ENCODE peak calls at places on chromosomes 6 and 20, in seven cellular contexts. One of them, this sample, is unnamed.

GRCh38 chr6:90284236-90284744 is 12.4 kb downstream of the BACH2 start:
- DNase-seq in fibroblast of pulmonary artery: peak; percentile 87
- DNase-seq in fibroblast of lung: peak; percentile 98
- DNase-seq in body of pancreas: no peak
- DNase-seq in AG04449: peak; percentile 67
- DNase-seq in lung: no peak
- DNase-seq in left ventricle myocardium inferior: no peak
- DNase-seq in this sample: peak; percentile 82

GRCh38 chr20:34084227-34084923 is 27.7 kb downstream of the EIF2S2 start:
- DNase-seq in body of pancreas: no peak
- DNase-seq in left ventricle myocardium inferior: no peak
- DNase-seq in fibroblast of lung: no peak
- DNase-seq in lung: no peak
- DNase-seq in AG04449: no peak
- DNase-seq in fibroblast of pulmonary artery: no peak
- DNase-seq in this sample: no peak

GRCh38 chr6:144395014-144395413 is 109.9 kb downstream of the UTRN start:
- DNase-seq in body of pancreas: no peak
- DNase-seq in AG04449: no peak
- DNase-seq in left ventricle myocardium inferior: no peak
- DNase-seq in fibroblast of pulmonary artery: peak; percentile 18
- DNase-seq in fibroblast of lung: no peak
- DNase-seq in lung: no peak
- DNase-seq in this sample: no peak

GRCh38 chr20:32588040-32588439 is 2.9 kb upstream of the NOL4L start:
- DNase-seq in lung: no peak
- DNase-seq in AG04449: no peak
- DNase-seq in left ventricle myocardium inferior: no peak
- DNase-seq in fibroblast of pulmonary artery: no peak
- DNase-seq in body of pancreas: no peak
- DNase-seq in fibroblast of lung: no peak
- DNase-seq in this sample: no peak

GRCh38 chr20:31517373-31517772 is 3.1 kb downstream of the HM13 start:
- DNase-seq in fibroblast of pulmonary artery: peak; percentile 62
- DNase-seq in left ventricle myocardium inferior: peak; percentile 25
- DNase-seq in AG04449: no peak
- DNase-seq in body of pancreas: peak; percentile 76
- DNase-seq in lung: no peak
- DNase-seq in fibroblast of lung: peak; percentile 61
- DNase-seq in this sample: no peak

GRCh38 chr6:17584241-17584803 is 15.8 kb upstream of the FAM8A1 start:
- DNase-seq in fibroblast of pulmonary artery: peak; percentile 89
- DNase-seq in fibroblast of lung: peak; percentile 72
- DNase-seq in left ventricle myocardium inferior: no peak
- DNase-seq in AG04449: no peak
- DNase-seq in body of pancreas: peak; percentile 33
- DNase-seq in lung: no peak
- DNase-seq in this sample: peak; percentile 60

GRCh38 chr6:21900730-21901129 is 307.2 kb downstream of the SOX4 start:
- DNase-seq in fibroblast of lung: peak; percentile 91
- DNase-seq in AG04449: no peak
- DNase-seq in left ventricle myocardium inferior: no peak
- DNase-seq in lung: no peak
- DNase-seq in body of pancreas: no peak
- DNase-seq in fibroblast of pulmonary artery: peak; percentile 75
- DNase-seq in this sample: no peak

GRCh38 chr6:11994875-11995461 is 17.1 kb upstream of the HIVEP1 start:
- DNase-seq in fibroblast of pulmonary artery: no peak
- DNase-seq in body of pancreas: no peak
- DNase-seq in AG04449: no peak
- DNase-seq in fibroblast of lung: no peak
- DNase-seq in lung: no peak
- DNase-seq in left ventricle myocardium inferior: no peak
- DNase-seq in this sample: no peak

GRCh38 chr6:152372945-152373344 is 264.2 kb downstream of the SYNE1 start:
- DNase-seq in fibroblast of lung: no peak
- DNase-seq in body of pancreas: no peak
- DNase-seq in left ventricle myocardium inferior: no peak
- DNase-seq in lung: no peak
- DNase-seq in AG04449: no peak
- DNase-seq in fibroblast of pulmonary artery: no peak
- DNase-seq in this sample: no peak

GRCh38 chr20:58950603-58951002 is 30.5 kb upstream of the NELFCD start:
- DNase-seq in AG04449: no peak
- DNase-seq in fibroblast of pulmonary artery: no peak
- DNase-seq in lung: no peak
- DNase-seq in fibroblast of lung: no peak
- DNase-seq in body of pancreas: no peak
- DNase-seq in left ventricle myocardium inferior: no peak
- DNase-seq in this sample: no peak

GRCh38 chr6:126526547-126526946 is 186.6 kb downstream of the CENPW start:
- DNase-seq in left ventricle myocardium inferior: no peak
- DNase-seq in lung: no peak
- DNase-seq in AG04449: no peak
- DNase-seq in fibroblast of pulmonary artery: no peak
- DNase-seq in body of pancreas: no peak
- DNase-seq in fibroblast of lung: no peak
- DNase-seq in this sample: no peak

GRCh38 chr20:57001126-57001767 is 265.2 kb downstream of the BMP7 start:
- DNase-seq in AG04449: no peak
- DNase-seq in lung: no peak
- DNase-seq in body of pancreas: no peak
- DNase-seq in fibroblast of lung: no peak
- DNase-seq in fibroblast of pulmonary artery: no peak
- DNase-seq in left ventricle myocardium inferior: no peak
- DNase-seq in this sample: no peak

GRCh38 chr6:119482850-119483285 is 133.3 kb upstream of the MAN1A1 start:
- DNase-seq in fibroblast of lung: no peak
- DNase-seq in lung: no peak
- DNase-seq in left ventricle myocardium inferior: no peak
- DNase-seq in body of pancreas: no peak
- DNase-seq in fibroblast of pulmonary artery: no peak
- DNase-seq in AG04449: no peak
- DNase-seq in this sample: no peak

GRCh38 chr6:152091851-152092341 is 284.4 kb downstream of the ESR1 start:
- DNase-seq in lung: no peak
- DNase-seq in body of pancreas: no peak
- DNase-seq in AG04449: no peak
- DNase-seq in fibroblast of pulmonary artery: peak; percentile 53
- DNase-seq in left ventricle myocardium inferior: no peak
- DNase-seq in fibroblast of lung: peak; percentile 79
- DNase-seq in this sample: no peak

GRCh38 chr6:146543211-146543939 is at the start of gene RAB32:
- DNase-seq in fibroblast of lung: peak; percentile 95
- DNase-seq in lung: peak; percentile 94
- DNase-seq in body of pancreas: peak; percentile 91
- DNase-seq in left ventricle myocardium inferior: peak; percentile 94
- DNase-seq in AG04449: peak; percentile 53
- DNase-seq in fibroblast of pulmonary artery: peak; percentile 96
- DNase-seq in this sample: no peak

GRCh38 chr20:56826971-56827645 is 198.0 kb downstream of the TFAP2C start:
- DNase-seq in body of pancreas: no peak
- DNase-seq in lung: no peak
- DNase-seq in fibroblast of lung: no peak
- DNase-seq in left ventricle myocardium inferior: no peak
- DNase-seq in AG04449: no peak
- DNase-seq in fibroblast of pulmonary artery: peak; percentile 45
- DNase-seq in this sample: no peak

GRCh38 chr6:81939774-81940165 is 187.3 kb upstream of the TENT5A start:
- DNase-seq in left ventricle myocardium inferior: no peak
- DNase-seq in lung: no peak
- DNase-seq in AG04449: no peak
- DNase-seq in body of pancreas: no peak
- DNase-seq in fibroblast of lung: no peak
- DNase-seq in fibroblast of pulmonary artery: no peak
- DNase-seq in this sample: no peak

GRCh38 chr6:79466222-79466834 is 70.9 kb downstream of the LCA5 start:
- DNase-seq in lung: no peak
- DNase-seq in body of pancreas: no peak
- DNase-seq in fibroblast of lung: peak; percentile 11
- DNase-seq in AG04449: no peak
- DNase-seq in left ventricle myocardium inferior: no peak
- DNase-seq in fibroblast of pulmonary artery: peak; percentile 71
- DNase-seq in this sample: no peak

GRCh38 chr20:43915209-43916072 is 789 bp downstream of the TOX2 start:
- DNase-seq in lung: no peak
- DNase-seq in left ventricle myocardium inferior: no peak
- DNase-seq in fibroblast of pulmonary artery: peak; percentile 33
- DNase-seq in AG04449: no peak
- DNase-seq in body of pancreas: no peak
- DNase-seq in fibroblast of lung: peak; percentile 53
- DNase-seq in this sample: no peak

GRCh38 chr6:22313796-22314195 is 17.0 kb upstream of the PRL start:
- DNase-seq in fibroblast of lung: no peak
- DNase-seq in left ventricle myocardium inferior: no peak
- DNase-seq in body of pancreas: no peak
- DNase-seq in AG04449: no peak
- DNase-seq in fibroblast of pulmonary artery: peak; percentile 39
- DNase-seq in lung: no peak
- DNase-seq in this sample: no peak

GRCh38 chr6:35213824-35214756 is at the start of gene SCUBE3:
- DNase-seq in body of pancreas: no peak
- DNase-seq in fibroblast of pulmonary artery: peak; percentile 36
- DNase-seq in lung: no peak
- DNase-seq in fibroblast of lung: peak; percentile 57
- DNase-seq in left ventricle myocardium inferior: peak; percentile 30
- DNase-seq in AG04449: no peak
- DNase-seq in this sample: no peak

DNA sequence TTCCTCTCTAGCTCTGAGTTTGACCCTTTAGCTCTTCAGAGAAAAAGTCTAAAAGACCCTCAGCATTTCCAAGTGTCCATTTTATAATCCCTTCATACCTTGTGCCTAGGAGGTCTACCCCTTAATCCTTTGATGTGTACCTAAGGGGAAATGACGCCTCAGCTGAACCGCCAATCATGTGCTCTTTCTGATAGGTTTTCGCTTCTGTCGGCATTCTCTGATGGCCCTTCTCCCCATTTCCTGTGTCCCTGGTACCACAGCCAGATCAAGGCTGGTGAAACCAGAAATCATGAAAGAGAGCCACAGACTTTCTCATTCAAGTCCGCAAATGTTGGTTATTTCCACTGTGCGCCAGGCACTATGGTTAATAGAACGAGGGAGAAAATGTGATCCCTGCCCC is 333.9 kb downstream of the FARS2 start:
- DNase-seq in fibroblast of lung: no peak
- DNase-seq in fibroblast of pulmonary artery: no peak
- DNase-seq in left ventricle myocardium inferior: no peak
- DNase-seq in AG04449: no peak
- DNase-seq in lung: no peak
- DNase-seq in body of pancreas: no peak
- DNase-seq in this sample: no peak
- H3K4me3 ChIP-seq in fibroblast of lung: no peak overlapping the region
- H3K4me3 ChIP-seq in fibroblast of pulmonary artery: no peak overlapping the region
- H3K4me3 ChIP-seq in left ventricle myocardium inferior: no peak overlapping the region
- H3K4me3 ChIP-seq in AG04449: no peak overlapping the region
- H3K4me3 ChIP-seq in lung: no peak overlapping the region
- H3K4me3 ChIP-seq in body of pancreas: no peak overlapping the region
- H3K4me3 ChIP-seq in this sample: no peak overlapping the region

GRCh38 chr6:169930799-169931198 is 179.4 kb downstream of the ERMARD start:
- DNase-seq in lung: no peak
- DNase-seq in fibroblast of lung: no peak
- DNase-seq in left ventricle myocardium inferior: no peak
- DNase-seq in body of pancreas: no peak
- DNase-seq in fibroblast of pulmonary artery: no peak
- DNase-seq in AG04449: no peak
- DNase-seq in this sample: no peak
- TF ChIP-seq CTCF in lung: no peak
- TF ChIP-seq CTCF in fibroblast of lung: no peak
- TF ChIP-seq CTCF in left ventricle myocardium inferior: peak; percentile 20
- TF ChIP-seq CTCF in body of pancreas: no peak
- TF ChIP-seq CTCF in fibroblast of pulmonary artery: no peak
- TF ChIP-seq CTCF in AG04449: no peak
- TF ChIP-seq CTCF in this sample: peak; percentile 33

GRCh38 chr6:42727084-42727601 is 4.7 kb upstream of the PRPH2 start:
- DNase-seq in left ventricle myocardium inferior: peak; percentile 28
- DNase-seq in fibroblast of pulmonary artery: no peak
- DNase-seq in body of pancreas: no peak
- DNase-seq in lung: peak; percentile 30
- DNase-seq in fibroblast of lung: peak; percentile 16
- DNase-seq in AG04449: no peak
- DNase-seq in this sample: no peak
- H3K4me3 ChIP-seq in left ventricle myocardium inferior: peak overlapping the region; percentile 72
- H3K4me3 ChIP-seq in fibroblast of pulmonary artery: peak overlapping the region; percentile 41
- H3K4me3 ChIP-seq in body of pancreas: peak overlapping the region; percentile 29
- H3K4me3 ChIP-seq in lung: peak overlapping the region; percentile 42
- H3K4me3 ChIP-seq in fibroblast of lung: peak overlapping the region; percentile 29
- H3K4me3 ChIP-seq in AG04449: peak overlapping the region; percentile 34
- H3K4me3 ChIP-seq in this sample: peak overlapping the region; percentile 45

GRCh38 chr20:38585404-38586180 is 4.6 kb downstream of the ADIG start:
- DNase-seq in left ventricle myocardium inferior: no peak
- DNase-seq in body of pancreas: no peak
- DNase-seq in fibroblast of lung: no peak
- DNase-seq in fibroblast of pulmonary artery: no peak
- DNase-seq in AG04449: no peak
- DNase-seq in lung: no peak
- DNase-seq in this sample: peak; percentile 22
- TF ChIP-seq CTCF in left ventricle myocardium inferior: no peak
- TF ChIP-seq CTCF in body of pancreas: no peak
- TF ChIP-seq CTCF in fibroblast of lung: no peak
- TF ChIP-seq CTCF in fibroblast of pulmonary artery: no peak
- TF ChIP-seq CTCF in AG04449: no peak
- TF ChIP-seq CTCF in lung: no peak
- TF ChIP-seq CTCF in this sample: no peak

This sample was measured in epithelial cell of proximal tubule.